ENCODE peak calls at places on chromosome 1, in six cellular contexts. W is NCI-H2171; L is stimulated activated CD8-positive, alpha-beta memory T cell treated with anti-CD3 and anti-CD28 coated beads, Interleukin-7, amount 100 ng/mL, for 1 hour; I is stimulated activated CD4-positive, alpha-beta T cell treated with anti-CD3 and anti-CD28 coated beads, Interleukin-15, amount 100 ng/mL, for 1 hour; M is hippocampal formation; V is aorta. B is an unnamed sample.

GRCh38 chr1:8396912-8397406 is 79.0 kb downstream of the SLC45A1 start:
- DNase-seq in W (no peak), L (no peak), I (no peak), M (no peak), V (no peak), B (no peak)

GRCh38 chr1:185438936-185439335 is 121.9 kb upstream of the IVNS1ABP start:
- DNase-seq in W (peak), L (no peak), I (no peak), M (no peak), V (no peak), B (no peak)

GRCh38 chr1:89149229-89149628 is 23.3 kb upstream of the GBP2 start:
- DNase-seq in W (no peak), L (no peak), I (no peak), M (peak), V (peak), B (no peak)

GRCh38 chr1:30895942-30896660 is 12.5 kb downstream of the SDC3 start:
- DNase-seq in W (no peak), L (no peak), I (no peak), M (no peak), V (no peak), B (no peak)

GRCh38 chr1:74464037-74464436 is 48.4 kb downstream of the LRRC53 start:
- DNase-seq in W (no peak), L (no peak), I (no peak), M (no peak), V (no peak), B (no peak)

GRCh38 chr1:171983584-171983983 is 142.3 kb downstream of the DNM3 start:
- DNase-seq in W (no peak), L (no peak), I (no peak), M (no peak), V (no peak), B (no peak)

GRCh38 chr1:93616996-93617669 is 64.5 kb downstream of the BCAR3 start:
- DNase-seq in W (no peak), L (no peak), I (no peak), M (peak), V (peak), B (no peak)

GRCh38 chr1:74733616-74734484 is 898 bp downstream of the TYW3 start:
- DNase-seq in W (peak), L (no peak), I (no peak), M (no peak), V (no peak), B (peak)

GRCh38 chr1:226034482-226034881 is 28.0 kb upstream of the H3-3A start:
- DNase-seq in W (no peak), L (no peak), I (no peak), M (peak), V (peak), B (peak)